ENCODE peak calls at places on chromosomes 2 and 18, in eight cellular contexts. Q, V, H, S, N, W, P and G are unnamed samples.

GRCh38 chr2:157751462-157752058 is 122.9 kb upstream of the ACVR1C start:
- DNase-seq in P (no peak), Q (no peak), S (no peak), W (no peak), N (no peak), V (peak; percentile 52), H (no peak), G (no peak)

GRCh38 chr2:197760293-197760657 is 24.8 kb downstream of the BOLL start:
- DNase-seq in S (no peak), H (no peak), N (no peak), V (no peak), W (no peak), Q (no peak), P (no peak), G (no peak)

GRCh38 chr18:34746614-34747013 is 36.5 kb downstream of the DTNA start:
- DNase-seq in V (no peak), S (no peak), N (no peak), H (no peak), P (no peak), Q (no peak), W (no peak), G (no peak)

GRCh38 chr2:26401739-26402541 is at the start of gene DRC1:
- DNase-seq in H (peak; percentile 84), N (peak; percentile 74), Q (no peak), P (no peak), S (peak; percentile 67), W (no peak), V (peak; percentile 54), G (peak; percentile 25)

GRCh38 chr18:13237073-13237472 is 18.5 kb downstream of the LDLRAD4 start:
- DNase-seq in W (no peak), Q (no peak), N (peak; percentile 37), H (no peak), S (no peak), P (no peak), V (no peak), G (no peak)

GRCh38 chr2:45236268-45236667 is 227.0 kb upstream of the SIX2 start:
- DNase-seq in H (no peak), Q (no peak), S (no peak), P (no peak), W (no peak), N (no peak), V (no peak), G (no peak)

GRCh38 chr2:109137616-109138015 is 8.6 kb downstream of the SH3RF3 start:
- DNase-seq in N (no peak), P (no peak), W (no peak), Q (no peak), V (peak; percentile 97), H (no peak), S (no peak), G (no peak)

GRCh38 chr2:159030674-159031380 is 62.4 kb downstream of the TANC1 start:
- DNase-seq in P (no peak), N (no peak), Q (no peak), S (no peak), W (no peak), H (peak; percentile 37), V (peak; percentile 87), G (no peak)

GRCh38 chr18:40413160-40413559 is 1541.9 kb upstream of the PIK3C3 start:
- DNase-seq in Q (no peak), V (peak; percentile 70), H (peak; percentile 35), S (peak; percentile 71), N (no peak), W (no peak), P (no peak), G (peak; percentile 10)

GRCh38 chr2:42170619-42171395 is 1.7 kb downstream of the EML4 start:
- DNase-seq in H (no peak), Q (no peak), P (no peak), V (no peak), S (no peak), W (no peak), N (no peak), G (no peak)

GRCh38 chr2:139031722-139032121 is 251.5 kb upstream of the NXPH2 start:
- DNase-seq in P (no peak), W (no peak), N (no peak), Q (no peak), V (peak; percentile 78), H (no peak), S (no peak), G (no peak)

GRCh38 chr2:1550658-1551316 is 137.5 kb downstream of the TPO start:
- DNase-seq in S (peak; percentile 3), Q (no peak), V (peak; percentile 69), P (no peak), N (peak; percentile 81), H (peak; percentile 48), W (peak; percentile 54), G (peak; percentile 36)

GRCh38 chr2:118371500-118371899 is 283.2 kb downstream of the INSIG2 start:
- DNase-seq in H (peak; percentile 48), P (no peak), V (peak; percentile 55), N (no peak), W (no peak), Q (no peak), S (no peak), G (peak; percentile 20)

GRCh38 chr2:110834134-110834827 is 101.9 kb downstream of the ACOXL start:
- DNase-seq in S (no peak), P (no peak), H (no peak), V (no peak), W (no peak), Q (no peak), N (no peak), G (no peak)

GRCh38 chr18:21912339-21913239 is 172.0 kb downstream of the MIB1 start:
- DNase-seq in S (no peak), V (peak; percentile 34), Q (no peak), N (no peak), H (no peak), W (no peak), P (no peak), G (no peak)

GRCh38 chr2:43268066-43268971 is 41.9 kb upstream of the ZFP36L2 start:
- DNase-seq in H (no peak), N (no peak), S (no peak), P (no peak), W (no peak), Q (no peak), V (no peak), G (no peak)

GRCh38 chr2:7053650-7054262 is 136.5 kb downstream of the RNF144A start:
- DNase-seq in W (no peak), S (peak; percentile 84), H (no peak), P (no peak), N (no peak), V (peak; percentile 55), Q (no peak), G (peak; percentile 91)

GRCh38 chr18:77056399-77057015 is 76.1 kb downstream of the MBP start:
- DNase-seq in Q (no peak), H (no peak), W (no peak), P (peak; percentile 35), N (peak; percentile 85), V (no peak), S (no peak), G (no peak)

GRCh38 chr2:85589982-85590791 is 5.4 kb upstream of the RNF181 start:
- DNase-seq in P (peak; percentile 33), W (no peak), S (no peak), N (no peak), Q (no peak), H (no peak), V (no peak), G (no peak)

GRCh38 chr2:229032596-229033234 is 238.4 kb downstream of the PID1 start:
- DNase-seq in P (no peak), Q (no peak), H (no peak), W (no peak), S (no peak), N (no peak), V (no peak), G (no peak)

GRCh38 chr2:226544581-226545210 is 254.9 kb downstream of the IRS1 start:
- DNase-seq in V (no peak), N (no peak), H (no peak), P (no peak), Q (no peak), S (no peak), W (no peak), G (no peak)

GRCh38 chr2:3280197-3280596 is 97.4 kb downstream of the EIPR1 start:
- DNase-seq in W (no peak), V (no peak), Q (no peak), N (no peak), S (no peak), P (no peak), H (no peak), G (no peak)

GRCh38 chr2:136214284-136214683 is 96.3 kb upstream of the CXCR4 start:
- DNase-seq in Q (no peak), W (no peak), S (no peak), V (no peak), N (no peak), P (peak; percentile 97), H (no peak), G (no peak)

GRCh38 chr2:138846216-138846821 is 66.1 kb upstream of the NXPH2 start:
- DNase-seq in N (no peak), S (peak; percentile 60), P (no peak), V (peak; percentile 85), H (no peak), Q (no peak), W (no peak), G (peak; percentile 28)

GRCh38 chr2:202286595-202286994 is 21.0 kb downstream of the NOP58 start:
- DNase-seq in S (no peak), N (no peak), P (no peak), H (no peak), Q (no peak), W (no peak), V (no peak), G (no peak)

GRCh38 chr2:165203689-165204559 is at the start of gene SCN3A:
- DNase-seq in N (no peak), W (no peak), V (peak; percentile 74), S (peak; percentile 89), H (peak; percentile 38), Q (no peak), P (no peak), G (peak; percentile 53)

GRCh38 chr18:46199515-46200147 is 95.4 kb downstream of the HAUS1 start:
- DNase-seq in W (no peak), H (no peak), Q (no peak), N (no peak), V (peak; percentile 37), S (no peak), P (no peak), G (no peak)

GRCh38 chr18:55012041-55012440 is 52.8 kb upstream of the CCDC68 start:
- DNase-seq in N (no peak), P (no peak), S (no peak), Q (no peak), H (no peak), W (no peak), V (no peak), G (no peak)